ENCODE peak calls at places on chromosomes 16 and 17, in ten cellular contexts. X is CD8-positive, alpha-beta T cell; Z is OCI-LY7; R is stomach; B is IMR-90; Y is sigmoid colon; O is mucosa of descending colon; J is hepatocyte; K is ovary; H is heart right ventricle. Q is an unnamed sample. For H3K36me3, the result is how much of the 10 kb centered on the place peaks cover.

GRCh38 chr17:65389426-65389825 is 172.0 kb downstream of the AXIN2 start:
- DNase-seq in R (no peak), O (no peak), K (no peak), H (no peak), J (no peak), Y (no peak), X (no peak), Z (no peak), B (peak), Q (no peak)

GRCh38 chr16:1656808-1657617 is 21.1 kb upstream of the JPT2 start:
- DNase-seq in X (no peak), O (no peak), R (peak), Y (no peak), H (peak), B (no peak), K (no peak), Z (no peak), J (no peak), Q (no peak)

GRCh38 chr16:78499399-78499798 is 399.9 kb downstream of the WWOX start:
- DNase-seq in O (no peak), Z (no peak), Y (no peak), J (no peak), X (no peak), K (no peak), H (no peak), R (no peak), B (no peak), Q (no peak)

GRCh38 chr16:19559242-19559910 is 3.9 kb downstream of the VPS35L start:
- DNase-seq in R (no peak), Z (peak), X (peak), Y (no peak), K (no peak), B (peak), O (peak), J (peak), H (no peak), Q (no peak)

GRCh38 chr16:53864819-53865491 is 161.0 kb downstream of the FTO start:
- DNase-seq in O (no peak), R (no peak), B (peak), H (no peak), Y (no peak), K (no peak), Z (no peak), X (no peak), J (no peak), Q (no peak)

GRCh38 chr16:72532896-72533295 is 360.9 kb upstream of the PMFBP1 start:
- DNase-seq in J (no peak), X (no peak), H (no peak), Y (no peak), Z (no peak), B (no peak), R (no peak), K (no peak), O (no peak), Q (no peak)

GRCh38 chr17:81664051-81664470 is 2.3 kb downstream of the OXLD1 start:
- DNase-seq in X (no peak), B (no peak), H (no peak), K (no peak), O (no peak), Y (no peak), Z (no peak), R (no peak), J (no peak), Q (no peak)

GRCh38 chr17:51217946-51218345 is 41.9 kb downstream of the MBTD1 start:
- DNase-seq in B (no peak), Z (no peak), O (no peak), Y (no peak), X (no peak), J (no peak), K (no peak), R (no peak), H (no peak), Q (no peak)

GRCh38 chr17:75876938-75877751 is 1.2 kb downstream of the TRIM47 start:
- DNase-seq in O (peak), Y (peak), K (peak), B (peak), R (peak), H (peak), Z (peak), X (no peak), J (peak), Q (peak)

GRCh38 chr17:35046740-35047283 is 16.7 kb downstream of the RFFL start:
- DNase-seq in B (peak), R (no peak), Z (no peak), X (peak), O (no peak), Y (no peak), J (no peak), H (no peak), K (no peak), Q (no peak)

GRCh38 chr16:60605176-60605575 is 1431.1 kb downstream of the CDH8 start:
- DNase-seq in O (no peak), B (no peak), Y (no peak), R (no peak), X (no peak), J (no peak), K (no peak), H (no peak), Z (no peak), Q (no peak)

GRCh38 chr16:2341456-2342447 is 1.2 kb upstream of the ABCA3 start:
- DNase-seq in B (no peak), K (peak), J (no peak), Z (no peak), X (no peak), R (no peak), H (peak), Y (peak), O (peak), Q (peak)

GRCh38 chr16:67212766-67213165 is 13.8 kb downstream of the ELMO3 start:
- DNase-seq in J (no peak), O (no peak), R (no peak), Y (no peak), K (no peak), X (no peak), H (no peak), Z (no peak), B (no peak), Q (no peak)

GRCh38 chr17:82216301-82217119 is 3.9 kb upstream of the CCDC57 start:
- DNase-seq in B (peak), J (peak), Y (peak), O (peak), Z (no peak), H (peak), R (peak), K (no peak), X (peak), Q (no peak)

GRCh38 chr17:76740329-76741118 is 2.6 kb downstream of the MFSD11 start:
- DNase-seq in Z (no peak), J (no peak), X (no peak), Y (peak), K (no peak), H (no peak), R (no peak), O (no peak), B (peak), Q (no peak)

GRCh38 chr16:25010542-25010941 is 4.6 kb downstream of the ARHGAP17 start:
- DNase-seq in R (no peak), J (no peak), X (no peak), B (no peak), K (no peak), O (no peak), H (no peak), Z (no peak), Y (no peak), Q (no peak)

GRCh38 chr17:80625627-80626026 is 81.0 kb downstream of the RPTOR start:
- DNase-seq in H (no peak), Y (no peak), Z (no peak), B (no peak), K (no peak), J (no peak), R (no peak), O (no peak), X (no peak), Q (no peak)

GRCh38 chr17:46822388-46822921 is 4.0 kb upstream of the WNT3 start:
- DNase-seq in B (no peak), H (no peak), Y (no peak), O (peak), Z (peak), R (no peak), K (no peak), J (no peak), X (peak), Q (no peak)

GRCh38 chr17:42329025-42329976 is 41.0 kb downstream of the STAT5A start:
- DNase-seq in H (no peak), K (no peak), Y (no peak), O (peak), X (no peak), B (peak), J (no peak), Z (no peak), R (no peak), Q (no peak)

GRCh38 chr16:79691001-79691400 is 90.5 kb upstream of the MAF start:
- DNase-seq in J (no peak), X (no peak), H (no peak), B (no peak), Y (no peak), K (no peak), O (no peak), R (no peak), Z (no peak), Q (no peak)

GRCh38 chr16:54503011-54503410 is 216.4 kb upstream of the IRX3 start:
- DNase-seq in B (no peak), Z (no peak), R (no peak), K (no peak), J (no peak), H (peak), O (peak), X (no peak), Y (no peak), Q (no peak)

GRCh38 chr17:79137791-79138190 is 63.2 kb downstream of the ENGASE start:
- DNase-seq in O (no peak), R (no peak), J (no peak), Z (no peak), B (no peak), H (no peak), X (no peak), K (no peak), Y (no peak), Q (no peak)

GRCh38 chr17:60887607-60888028 is 210.0 kb downstream of the BCAS3 start:
- DNase-seq in X (no peak), O (no peak), R (no peak), Z (no peak), H (no peak), K (no peak), J (no peak), B (no peak), Y (no peak), Q (no peak)

GRCh38 chr16:81238296-81239011 is at the start of gene BCO1:
- DNase-seq in Z (no peak), X (no peak), Y (no peak), R (peak), J (peak), B (peak), O (peak), K (no peak), H (no peak), Q (peak)

GRCh38 chr16:17304124-17304813 is 166.5 kb downstream of the XYLT1 start:
- DNase-seq in R (peak), K (no peak), X (no peak), H (no peak), Z (no peak), Y (no peak), B (peak), O (peak), J (peak), Q (no peak)

GRCh38 chr17:78618264-78619066 is 41.3 kb upstream of the DNAH17 start:
- DNase-seq in R (no peak), B (no peak), H (peak), X (no peak), J (no peak), Y (no peak), Z (no peak), K (no peak), O (no peak), Q (no peak)

GRCh38 chr16:75860654-75861053 is 134.4 kb upstream of the CPHXL start:
- DNase-seq in B (no peak), H (no peak), J (peak), Y (no peak), K (no peak), X (no peak), O (no peak), Z (no peak), R (no peak), Q (no peak)

GRCh38 chr16:19113577-19114358 is at the start of gene ITPRIPL2:
- DNase-seq in K (peak), O (peak), X (no peak), Z (no peak), B (peak), J (peak), Y (peak), R (peak), H (peak), Q (peak)

GRCh38 chr16:25575363-25575762 is 116.4 kb upstream of the HS3ST4 start:
- DNase-seq in B (no peak), R (no peak), O (no peak), K (no peak), X (no peak), Z (no peak), Y (no peak), J (no peak), H (no peak), Q (no peak)

GRCh38 chr17:48240562-48241130 is 133.1 kb downstream of the SNX11 start:
- DNase-seq in J (no peak), Y (no peak), B (peak), X (no peak), R (no peak), H (no peak), O (no peak), Z (no peak), K (no peak), Q (no peak)

GRCh38 chr17:27326051-27326450 is 32.1 kb downstream of the WSB1 start:
- DNase-seq in R (no peak), Z (no peak), H (no peak), B (no peak), K (no peak), J (no peak), O (no peak), Y (no peak), X (no peak), Q (no peak)

GRCh38 chr17:2442166-2442565 is 41.3 kb upstream of the MNT start:
- DNase-seq in Y (no peak), H (no peak), B (peak), J (peak), R (no peak), K (no peak), Z (no peak), X (no peak), O (peak), Q (no peak)

GRCh38 chr16:55471448-55472097 is 7.4 kb upstream of the MMP2 start:
- DNase-seq in H (no peak), B (peak), J (peak), R (no peak), O (no peak), K (no peak), Z (no peak), Y (no peak), X (no peak), Q (no peak)

GRCh38 chr17:82092628-82092994 is 5.4 kb downstream of the FASN start:
- DNase-seq in B (no peak), Z (no peak), Y (no peak), R (no peak), X (no peak), J (no peak), H (no peak), O (no peak), K (no peak), Q (no peak)

GRCh38 chr17:33284022-33284421 is 9.1 kb downstream of the ASIC2 start:
- DNase-seq in Y (peak), R (peak), H (no peak), O (peak), Z (no peak), J (peak), K (no peak), B (peak), X (no peak), Q (no peak)

GRCh38 chr17:21538615-21539014 is 153.7 kb upstream of the KCNJ18 start:
- DNase-seq in X (no peak), J (no peak), K (no peak), O (no peak), Z (no peak), H (no peak), B (no peak), Y (no peak), R (no peak), Q (no peak)
- H3K36me3 ChIP-seq in X (under half), J (under half), K (under half), O (under half), Z (under half), H (under half), B (under half), Y (under half), R (under half), Q (under half)

DNA sequence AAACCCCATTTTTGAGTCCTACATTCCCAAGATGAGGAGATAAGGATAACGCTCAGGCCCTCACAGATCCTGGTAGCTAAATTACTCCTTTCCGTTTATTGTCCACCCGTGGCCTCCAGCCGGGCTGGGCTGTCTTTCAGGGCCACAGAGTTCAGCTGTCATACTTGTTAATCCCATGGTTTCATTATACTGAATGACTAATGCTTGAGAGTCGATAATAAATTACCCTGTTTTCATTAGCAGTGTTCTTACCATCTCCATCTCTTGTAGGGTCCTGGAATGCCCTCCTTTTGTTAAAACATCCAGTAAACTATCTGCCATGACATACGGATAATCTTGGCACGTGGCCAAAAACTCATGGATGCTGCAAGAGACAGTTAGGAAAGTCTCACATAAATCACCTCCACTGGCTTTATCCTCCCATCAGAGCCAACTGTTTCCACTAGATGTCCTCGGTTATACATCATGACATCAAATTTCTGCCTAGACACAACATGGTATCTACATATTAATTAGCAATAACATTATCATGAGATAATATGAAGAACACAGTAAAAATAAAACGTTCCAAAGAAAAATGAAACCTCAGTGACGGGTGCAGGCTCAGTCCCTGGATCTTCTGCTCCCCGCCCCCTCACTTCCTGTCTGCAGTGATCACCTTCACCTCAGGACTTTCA is 45.3 kb downstream of the BRD7 start:
- DNase-seq in K (no peak), J (peak), Z (no peak), O (peak), R (no peak), X (no peak), Y (peak), H (no peak), B (peak), Q (no peak)
- TF ChIP-seq CTCF in K (no peak), J (peak), Z (peak), O (no peak), R (no peak), X (peak), Y (no peak), H (no peak), B (peak), Q (no peak)

DNA sequence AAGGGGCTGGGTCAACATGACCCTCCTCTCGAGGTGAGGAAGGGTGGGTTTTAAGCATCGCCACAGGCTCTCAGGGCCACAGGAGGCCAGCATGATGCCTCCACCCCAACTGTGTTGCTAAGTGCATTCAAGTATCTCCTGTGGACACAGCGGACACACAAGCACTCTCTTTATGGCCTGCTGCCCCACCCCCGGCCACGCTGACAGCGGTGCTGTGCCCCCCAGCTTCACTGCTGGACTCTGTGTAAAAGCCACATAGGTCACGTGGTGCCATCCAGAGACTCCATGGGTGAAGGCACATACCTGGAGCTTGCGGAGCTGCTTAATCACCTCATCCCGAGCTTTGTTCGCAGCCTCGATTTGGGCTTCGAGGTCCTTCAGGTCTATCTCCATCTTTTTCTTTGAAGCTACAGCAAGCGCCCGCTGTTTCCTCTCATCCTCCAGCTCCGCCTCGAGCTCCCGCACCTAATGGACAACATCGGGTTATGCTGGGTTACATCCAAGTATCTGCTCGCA is 51.5 kb downstream of the NDEL1 start:
- DNase-seq in K (no peak), Y (no peak), X (no peak), B (no peak), O (no peak), J (no peak), Z (no peak), R (no peak), H (no peak), Q (no peak)
- H3K36me3 ChIP-seq in K (under half), Y (under half), X (under half), B (half or more), O (under half), J (under half), Z (half or more), R (half or more), H (half or more), Q (under half)

DNA sequence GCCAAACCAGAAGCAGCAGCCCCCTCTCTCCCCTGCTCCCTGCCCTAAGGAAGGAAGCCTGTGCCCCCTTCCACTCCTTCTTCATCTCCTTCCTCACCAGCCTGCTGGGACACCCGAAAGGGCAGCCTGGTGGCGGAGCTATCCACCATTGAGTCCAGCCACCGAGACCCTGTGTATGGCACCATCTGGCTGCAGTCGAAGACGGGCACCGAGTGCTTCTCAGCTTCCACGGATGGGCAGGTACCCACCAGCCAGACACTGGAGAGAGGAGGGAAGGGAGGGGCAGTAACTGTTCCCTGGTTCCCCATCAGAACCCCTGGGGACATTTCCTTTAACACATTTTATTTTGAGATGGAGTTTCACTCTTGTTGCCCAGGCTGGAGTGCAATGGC is 25.6 kb downstream of the DNAI2 start:
- DNase-seq in Y (no peak), J (no peak), K (no peak), B (no peak), X (no peak), O (no peak), Z (no peak), R (no peak), H (no peak), Q (no peak)
- TF ChIP-seq CTCF in Y (no peak), J (no peak), K (no peak), B (no peak), X (no peak), O (no peak), Z (no peak), R (no peak), H (no peak), Q (no peak)

DNA sequence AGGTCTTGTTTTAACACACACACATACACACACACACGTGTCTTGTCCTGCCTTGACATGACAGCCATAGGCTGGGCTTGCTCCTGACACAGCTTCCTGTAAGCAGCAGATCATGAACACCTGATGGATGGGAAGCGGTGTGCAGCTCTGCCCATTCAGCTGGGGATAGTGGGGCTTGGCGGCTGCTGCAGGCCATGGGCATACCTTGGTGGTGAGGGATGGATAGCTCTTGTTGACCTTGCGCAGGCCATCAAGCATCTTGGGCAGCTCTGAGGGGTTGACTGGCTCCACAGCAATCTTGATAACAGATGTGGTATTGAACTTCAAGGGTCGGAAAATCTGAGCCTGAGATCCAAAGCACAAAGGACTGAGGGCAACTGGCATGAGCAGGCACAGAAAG is 12.0 kb downstream of the HIGD1B start:
- DNase-seq in H (no peak), J (no peak), Y (no peak), Z (no peak), K (no peak), B (no peak), R (no peak), X (no peak), O (no peak), Q (no peak)
- H3K36me3 ChIP-seq in H (half or more), J (under half), Y (half or more), Z (half or more), K (under half), B (half or more), R (half or more), X (half or more), O (under half), Q (under half)

Q was measured in uterus.